ENCODE peak calls at places on chromosomes 1 and 21, in seven cellular contexts. Z, F, K, W, M, S and E are unnamed samples.

GRCh38 chr1:108556501-108556900 is 3.4 kb upstream of the EEIG2 start:
- DNase-seq in F (no peak), W (no peak), M (no peak), Z (no peak), K (no peak), S (no peak), E (no peak)

GRCh38 chr21:19011448-19011847 is 607.9 kb upstream of the TMPRSS15 start:
- DNase-seq in W (no peak), F (no peak), Z (no peak), K (no peak), M (no peak), S (no peak), E (no peak)

GRCh38 chr1:75334876-75335275 is 200.7 kb downstream of the LHX8 start:
- DNase-seq in S (no peak), M (no peak), W (no peak), F (no peak), Z (no peak), K (no peak), E (no peak)

GRCh38 chr1:158019177-158019868 is 25.9 kb downstream of the KIRREL1 start:
- DNase-seq in W (peak), Z (no peak), M (no peak), S (no peak), K (no peak), F (no peak), E (peak)

GRCh38 chr1:3292051-3292722 is 162.3 kb upstream of the ARHGEF16 start:
- DNase-seq in M (no peak), W (no peak), S (no peak), K (no peak), Z (no peak), F (no peak), E (no peak)

GRCh38 chr1:36224537-36225297 is 474 bp downstream of the THRAP3 start:
- DNase-seq in Z (no peak), K (no peak), M (no peak), W (peak), S (no peak), F (peak), E (peak)

GRCh38 chr1:15764269-15764764 is 5.7 kb downstream of the FBLIM1 start:
- DNase-seq in S (no peak), Z (no peak), F (no peak), W (no peak), K (no peak), M (no peak), E (no peak)

GRCh38 chr1:40421694-40422384 is 28.4 kb upstream of the ZFP69B start:
- DNase-seq in F (no peak), S (no peak), K (peak), W (peak), Z (no peak), M (no peak), E (no peak)

GRCh38 chr1:94592566-94592920 is 51.0 kb upstream of the F3 start:
- DNase-seq in S (no peak), F (no peak), M (no peak), Z (no peak), W (no peak), K (no peak), E (no peak)

GRCh38 chr1:147273409-147274307 is 31.2 kb downstream of the CHD1L start:
- DNase-seq in S (peak), F (peak), M (peak), W (peak), K (no peak), Z (no peak), E (peak)

GRCh38 chr1:7783178-7783711 is 846 bp upstream of the PER3 start:
- DNase-seq in K (peak), M (no peak), Z (no peak), F (peak), W (peak), S (peak), E (peak)

GRCh38 chr1:162369571-162369970 is 7.1 kb downstream of the SPATA46 start:
- DNase-seq in M (no peak), Z (no peak), S (no peak), W (no peak), K (peak), F (no peak), E (no peak)

GRCh38 chr1:2240251-2241156 is 12.4 kb downstream of the SKI start:
- DNase-seq in W (peak), Z (no peak), K (peak), F (no peak), M (no peak), S (no peak), E (no peak)

GRCh38 chr1:28329395-28330153 is 734 bp downstream of the MED18 start:
- DNase-seq in S (peak), K (peak), M (no peak), W (peak), Z (no peak), F (no peak), E (peak)

GRCh38 chr21:46056450-46056903 is 41.4 kb upstream of the COL6A2 start:
- DNase-seq in Z (no peak), M (no peak), F (no peak), S (no peak), K (no peak), W (peak), E (peak)

GRCh38 chr1:212353181-212353580 is 61.5 kb downstream of the PACC1 start:
- DNase-seq in W (no peak), K (no peak), Z (no peak), S (no peak), F (no peak), M (no peak), E (no peak)

GRCh38 chr1:3858231-3858981 is 1.1 kb downstream of the DFFB start:
- DNase-seq in Z (no peak), S (no peak), W (peak), F (no peak), K (peak), M (peak), E (peak)

GRCh38 chr1:5746611-5747427 is 245.4 kb downstream of the NPHP4 start:
- DNase-seq in M (no peak), W (no peak), S (no peak), Z (no peak), K (no peak), F (no peak), E (no peak)

GRCh38 chr1:234607091-234608025 is 2.6 kb downstream of the IRF2BP2 start:
- DNase-seq in S (no peak), W (peak), M (peak), F (no peak), K (peak), Z (no peak), E (no peak)

GRCh38 chr1:116751626-116752025 is 2.6 kb upstream of the CD2 start:
- DNase-seq in K (no peak), W (no peak), F (no peak), Z (no peak), M (no peak), S (no peak), E (no peak)

GRCh38 chr1:39564340-39564739 is 12.2 kb downstream of the PABPC4 start:
- DNase-seq in W (no peak), S (no peak), Z (no peak), K (no peak), M (no peak), F (no peak), E (no peak)

GRCh38 chr1:50329332-50329932 is 93.8 kb downstream of the DMRTA2 start:
- DNase-seq in M (no peak), Z (no peak), F (no peak), S (no peak), W (no peak), K (no peak), E (no peak)